ENCODE peak calls at places on chromosomes 1 and 21, in four cellular contexts. P is fibroblast of lung, W is heart left ventricle, L is left ventricle myocardium inferior. F is an unnamed sample. For H3K9me3, the result is how much of the 10 kb centered on the place peaks cover.

GRCh38 chr1:115577513-115577912 is 64.3 kb upstream of the VANGL1 start:
- DNase-seq in W (no peak), P (no peak), L (no peak), F (no peak)

GRCh38 chr1:230191079-230191478 is 124.0 kb downstream of the GALNT2 start:
- DNase-seq in L (peak), P (peak), W (peak), F (peak)

GRCh38 chr1:34884961-34885360 is 25.4 kb upstream of the SMIM12 start:
- DNase-seq in L (no peak), P (no peak), W (no peak), F (no peak)

GRCh38 chr1:31248276-31248675 is 8.6 kb upstream of the NKAIN1 start:
- DNase-seq in P (no peak), L (no peak), W (no peak), F (no peak)

GRCh38 chr1:94720091-94720793 is 99.9 kb upstream of the SLC44A3 start:
- DNase-seq in L (no peak), W (no peak), P (no peak), F (no peak)

GRCh38 chr21:32844653-32845443 is 73.3 kb upstream of the PAXBP1 start:
- DNase-seq in W (no peak), P (peak), L (no peak), F (no peak)

GRCh38 chr1:97210302-97210701 is 488.7 kb downstream of the PTBP2 start:
- DNase-seq in L (no peak), P (no peak), W (no peak), F (no peak)

GRCh38 chr1:154669464-154670282 is 61.7 kb upstream of the ADAR start:
- DNase-seq in L (peak), P (peak), W (peak), F (peak)

GRCh38 chr1:225965231-225965630 is 24.2 kb upstream of the LEFTY2 start:
- DNase-seq in L (no peak), W (no peak), P (no peak), F (no peak)

GRCh38 chr1:1424623-1425229 is 3.6 kb upstream of the ANKRD65 start:
- DNase-seq in L (no peak), W (no peak), P (no peak), F (no peak)

GRCh38 chr1:228765543-228765942 is 30.3 kb downstream of the RHOU start:
- DNase-seq in W (peak), P (no peak), L (no peak), F (no peak)

GRCh38 chr1:60762176-60762575 is 320.2 kb upstream of the NFIA start:
- DNase-seq in P (peak), W (no peak), L (no peak), F (no peak)

GRCh38 chr1:29532285-29532684 is 296.0 kb downstream of the PTPRU start:
- DNase-seq in P (no peak), L (no peak), W (no peak), F (no peak)

GRCh38 chr1:167935252-167936067 is 1.0 kb upstream of the DCAF6 start:
- DNase-seq in P (peak), W (peak), L (no peak), F (peak)

GRCh38 chr1:1421147-1421906 is at the start of gene ANKRD65:
- DNase-seq in P (no peak), L (no peak), W (no peak), F (no peak)

GRCh38 chr1:76949503-76949902 is 82.2 kb downstream of the ST6GALNAC5 start:
- DNase-seq in W (no peak), P (peak), L (no peak), F (no peak)

GRCh38 chr1:42929434-42930177 is 29.1 kb downstream of the SLC2A1 start:
- DNase-seq in P (no peak), L (no peak), W (no peak), F (no peak)

GRCh38 chr1:147579532-147580199 is 38.4 kb downstream of the BCL9 start:
- DNase-seq in L (no peak), P (peak), W (no peak), F (no peak)

GRCh38 chr21:33289199-33289819 is 23.1 kb downstream of the IL10RB start:
- DNase-seq in P (no peak), W (no peak), L (no peak), F (no peak)

GRCh38 chr1:236451796-236452373 is 57.8 kb downstream of the EDARADD start:
- DNase-seq in W (no peak), P (no peak), L (no peak), F (no peak)

GRCh38 chr1:230066036-230066435 is 1.0 kb upstream of the GALNT2 start:
- DNase-seq in L (no peak), W (no peak), P (no peak), F (no peak)

GRCh38 chr1:30695481-30695880 is 27.9 kb downstream of the MATN1 start:
- DNase-seq in W (no peak), P (peak), L (no peak), F (peak)

GRCh38 chr1:25369241-25369640 is 31.1 kb downstream of the TMEM50A start:
- DNase-seq in P (no peak), W (no peak), L (no peak), F (no peak)

GRCh38 chr1:13754510-13755103 is 54.6 kb downstream of the PRDM2 start:
- DNase-seq in L (no peak), P (no peak), W (no peak), F (no peak)

GRCh38 chr1:25486602-25487001 is 55.9 kb downstream of the MACO1 start:
- DNase-seq in P (no peak), L (no peak), W (no peak), F (no peak)

GRCh38 chr1:59478822-59479221 is 181.9 kb downstream of the FGGY start:
- DNase-seq in L (no peak), P (no peak), W (no peak), F (no peak)

GRCh38 chr21:29378814-29379213 is 80.1 kb downstream of the BACH1 start:
- DNase-seq in W (no peak), P (peak), L (no peak), F (no peak)

GRCh38 chr1:6329392-6329791 is 64.2 kb downstream of the ACOT7 start:
- DNase-seq in W (no peak), L (no peak), P (peak), F (peak)

GRCh38 chr1:207050428-207050767 is 610 bp downstream of the YOD1 start:
- DNase-seq in L (no peak), P (no peak), W (no peak), F (peak)

GRCh38 chr1:17004466-17005364 is 7.0 kb downstream of the ATP13A2 start:
- DNase-seq in W (no peak), L (no peak), P (no peak), F (no peak)

GRCh38 chr1:198560093-198560638 is 19.7 kb upstream of the ATP6V1G3 start:
- DNase-seq in P (peak), W (no peak), L (no peak), F (no peak)

GRCh38 chr1:93713247-93713764 is 31.7 kb upstream of the BCAR3 start:
- DNase-seq in L (no peak), P (no peak), W (no peak), F (no peak)

GRCh38 chr1:61058477-61059245 is 23.7 kb upstream of the NFIA start:
- DNase-seq in P (peak), W (no peak), L (no peak), F (no peak)

GRCh38 chr21:28554660-28555475 is 437.8 kb downstream of the LTN1 start:
- DNase-seq in W (no peak), P (no peak), L (no peak), F (no peak)

GRCh38 chr1:196955926-196956325 is 12.4 kb downstream of the CFHR2 start:
- DNase-seq in P (no peak), L (no peak), W (no peak), F (no peak)

GRCh38 chr1:54743416-54743815 is 20.9 kb downstream of the PARS2 start:
- DNase-seq in L (no peak), W (no peak), P (no peak), F (no peak)

GRCh38 chr1:181133969-181134418 is 45.5 kb downstream of the IER5 start:
- DNase-seq in W (no peak), L (no peak), P (no peak), F (no peak)

GRCh38 chr1:181136738-181137122 is 48.2 kb downstream of the IER5 start:
- DNase-seq in L (no peak), W (no peak), P (no peak), F (no peak)

GRCh38 chr1:181134543-181135461 is 46.3 kb downstream of the IER5 start:
- DNase-seq in P (peak), W (no peak), L (no peak), F (no peak)

GRCh38 chr1:181135815-181136737 is 47.6 kb downstream of the IER5 start:
- DNase-seq in L (no peak), P (peak), W (no peak), F (peak)

GRCh38 chr1:181135462-181135781 is 46.9 kb downstream of the IER5 start:
- DNase-seq in W (no peak), P (peak), L (no peak), F (no peak)
- H3K4me3 ChIP-seq in W (no peak), P (no peak), L (no peak), F (no peak)

DNA sequence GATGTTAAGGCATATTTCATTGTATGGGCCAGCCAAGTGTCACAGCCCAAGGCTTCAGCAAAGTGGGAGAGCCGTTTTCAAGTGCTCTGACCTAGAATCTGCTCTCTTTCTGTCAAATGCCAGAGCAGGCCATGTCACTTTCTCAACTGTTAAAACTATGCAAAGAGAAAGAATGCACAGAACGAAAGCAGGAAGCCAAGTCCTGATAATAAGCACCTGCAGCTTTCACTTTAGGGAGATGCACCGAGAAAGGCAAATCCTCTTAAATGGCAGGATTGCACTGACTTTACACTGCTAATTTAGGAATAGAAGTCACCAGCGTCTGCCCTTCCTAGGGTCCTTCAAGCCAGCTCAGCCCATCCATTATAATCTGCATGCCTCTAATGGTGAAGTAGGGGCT is 49.2 kb upstream of the NTPCR start:
- DNase-seq in W (no peak), P (no peak), L (no peak), F (no peak)
- H3K27ac ChIP-seq in W (no peak), P (no peak), L (peak), F (no peak)

DNA sequence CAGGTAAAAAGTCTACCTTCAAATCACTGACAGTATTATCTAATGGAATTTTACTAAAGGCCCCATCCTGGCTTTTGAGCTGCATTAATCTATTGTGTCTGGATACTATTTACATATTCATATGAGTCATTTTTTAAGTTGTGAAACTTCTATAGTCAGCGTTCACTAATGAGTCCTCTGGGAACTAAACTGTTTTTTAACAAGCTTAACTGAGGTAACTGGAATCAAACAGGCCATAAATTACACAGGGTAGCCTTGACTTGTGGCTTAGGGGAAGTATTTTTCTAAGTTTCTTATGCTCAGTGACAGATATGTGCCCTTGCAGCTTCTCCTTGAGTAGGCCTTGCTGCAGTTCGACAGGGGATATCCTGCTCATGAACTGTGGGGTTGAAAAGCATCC is 68.8 kb downstream of the JMJD4 start:
- DNase-seq in L (no peak), P (no peak), W (no peak), F (no peak)
- H3K9me3 ChIP-seq in L (half or more), P (under half), W (half or more), F (half or more)

GRCh38 chr1:107933736-107934135 is 31.2 kb downstream of the VAV3 start:
- DNase-seq in L (no peak), W (no peak), P (no peak), F (no peak)
- H3K4me3 ChIP-seq in L (no peak), W (no peak), P (no peak), F (no peak)

DNA sequence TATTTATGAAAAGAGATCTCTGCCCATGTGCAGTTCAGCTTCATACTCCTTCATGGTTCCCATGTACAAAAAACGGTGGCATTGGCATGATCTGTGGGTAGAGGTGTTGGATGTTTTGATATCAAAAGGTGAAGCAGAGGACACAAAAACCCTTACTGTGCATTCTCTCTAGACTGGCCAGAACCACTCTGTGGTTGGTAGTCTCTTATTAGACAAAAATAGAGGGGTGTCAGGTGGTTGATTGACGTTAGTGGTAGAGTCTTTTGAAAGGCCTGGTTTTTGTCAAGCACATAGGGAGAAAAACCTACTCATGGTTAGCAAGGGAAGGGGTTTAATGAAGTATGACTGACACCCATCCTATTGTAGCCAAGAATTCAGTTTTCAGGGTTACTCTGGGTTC is 400.0 kb upstream of the TMPRSS15 start:
- DNase-seq in W (no peak), P (no peak), L (no peak), F (no peak)
- H3K27ac ChIP-seq in W (no peak), P (no peak), L (no peak), F (no peak)

GRCh38 chr21:44088401-44088780 is 18.8 kb upstream of the PWP2 start:
- DNase-seq in P (no peak), W (peak), L (no peak), F (no peak)

GRCh38 chr21:44086636-44087425 is 20.4 kb upstream of the PWP2 start:
- DNase-seq in L (no peak), W (peak), P (no peak), F (no peak)

GRCh38 chr21:44090332-44090731 is 16.9 kb upstream of the PWP2 start:
- DNase-seq in P (no peak), W (peak), L (no peak), F (no peak)

GRCh38 chr21:44087426-44088400 is 19.5 kb upstream of the PWP2 start:
- DNase-seq in L (no peak), W (peak), P (no peak), F (no peak)

DNA sequence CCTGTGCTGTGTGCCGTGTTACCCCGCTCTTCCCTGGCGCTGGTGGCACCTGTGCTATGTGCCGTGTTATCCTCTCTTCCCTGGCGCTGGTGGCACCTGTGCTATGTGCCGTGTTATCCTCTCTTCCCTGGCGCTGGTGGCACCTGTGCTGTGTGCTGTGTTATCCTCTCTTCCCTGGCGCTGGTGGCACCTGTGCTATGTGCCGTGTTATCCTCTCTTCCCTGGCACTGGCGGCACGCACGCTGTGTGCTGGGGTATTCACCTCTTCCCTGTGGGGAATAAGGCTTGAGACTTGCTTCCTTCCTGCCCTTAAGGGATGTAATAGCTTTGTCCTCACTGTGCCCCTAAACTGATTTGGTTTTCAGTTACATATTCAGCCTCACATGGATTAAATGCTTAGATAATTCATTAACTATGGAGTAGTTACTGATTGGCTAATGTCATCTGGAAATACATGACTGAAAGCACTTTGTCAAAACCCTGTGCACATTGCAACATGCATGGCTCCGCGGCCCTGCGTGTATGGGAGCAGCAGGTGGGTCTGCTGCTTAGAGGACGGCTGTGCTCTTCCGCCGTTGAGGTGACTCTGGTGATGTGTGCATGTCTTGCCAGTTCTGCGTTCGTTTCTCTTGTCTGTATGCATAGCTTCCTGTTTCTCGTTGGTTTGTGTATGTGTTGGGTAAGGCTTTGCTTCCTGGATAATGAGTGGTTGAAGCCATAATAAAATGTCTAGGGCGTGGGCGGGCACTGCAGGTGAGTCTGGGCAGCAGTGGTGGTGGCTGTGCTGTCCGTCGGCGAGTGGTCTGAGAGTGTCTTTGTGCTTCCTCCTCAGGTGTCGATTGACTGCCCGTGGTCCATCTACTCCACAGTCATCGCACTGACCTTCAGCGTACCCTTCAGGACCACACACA is 17.9 kb upstream of the PWP2 start:
- DNase-seq in L (no peak), W (peak), P (no peak), F (no peak)
- H3K9me3 ChIP-seq in L (under half), W (under half), P (under half), F (under half)

DNA sequence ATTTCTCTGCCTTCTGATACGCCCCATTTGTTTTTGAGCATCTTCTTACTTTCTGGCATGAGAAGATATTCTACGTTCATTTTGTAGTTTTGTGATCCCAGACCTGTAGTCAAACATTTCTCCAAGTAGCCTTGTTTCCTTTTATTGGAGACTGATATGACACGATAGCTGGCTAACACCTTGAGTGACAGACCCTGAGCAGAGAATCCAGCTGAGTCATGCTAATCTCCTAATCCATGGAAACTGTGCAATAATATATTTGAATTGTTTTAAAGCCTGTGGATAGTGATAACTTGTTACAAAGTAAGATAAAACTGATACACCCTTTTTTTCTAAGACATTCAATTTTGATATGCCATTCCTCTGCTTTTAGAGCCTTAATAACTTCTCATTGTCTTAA is 1.2 kb upstream of the IFI44L start:
- DNase-seq in P (no peak), W (no peak), L (no peak), F (no peak)
- H3K4me3 ChIP-seq in P (no peak), W (peak), L (peak), F (no peak)